ENCODE peak calls at places on chromosomes 16 and 17, in six cellular contexts. N is heart right ventricle, H is A673, D is neural progenitor cell, V is A549, R is left ventricle myocardium inferior. B is an unnamed sample. For H3K4me1, the result is how much of the 10 kb centered on the place peaks cover.

GRCh38 chr16:4360538-4361021 is 9.5 kb upstream of the PAM16 start:
- DNase-seq in H (peak), R (no peak), N (peak), D (peak), V (peak), B (no peak)

GRCh38 chr16:64951681-64952080 is 170.2 kb downstream of the CDH11 start:
- DNase-seq in H (no peak), D (no peak), R (no peak), N (no peak), V (peak), B (no peak)

GRCh38 chr16:29877266-29877961 is 14.4 kb upstream of the CDIPT start:
- DNase-seq in R (no peak), V (peak), N (no peak), D (peak), H (peak), B (no peak)

GRCh38 chr16:30902070-30902972 is 5.9 kb downstream of the CTF1 start:
- DNase-seq in N (peak), R (peak), H (peak), D (peak), V (peak), B (peak)

GRCh38 chr16:78045865-78046581 is 23.7 kb downstream of the CLEC3A start:
- DNase-seq in V (peak), D (peak), N (peak), R (peak), H (peak), B (peak)

GRCh38 chr17:74361613-74362391 is at the start of gene BTBD17:
- DNase-seq in V (peak), H (peak), D (peak), N (peak), R (peak), B (peak)

GRCh38 chr17:7989781-7990655 is 12.4 kb upstream of the GUCY2D start:
- DNase-seq in V (peak), D (peak), H (peak), N (peak), R (peak), B (peak)

GRCh38 chr17:34254651-34255380 is at the start of gene CCL2:
- DNase-seq in H (peak), V (peak), D (peak), R (peak), N (peak), B (peak)

GRCh38 chr16:57150682-57151330 is 35.0 kb downstream of the PSME3IP1 start:
- DNase-seq in D (no peak), R (no peak), V (no peak), N (no peak), H (no peak), B (no peak)

GRCh38 chr16:49921791-49922456 is 66.0 kb upstream of the ZNF423 start:
- DNase-seq in N (peak), R (peak), H (peak), D (peak), V (peak), B (peak)

GRCh38 chr17:7835818-7836595 is 2.0 kb downstream of the KDM6B start:
- DNase-seq in R (peak), N (peak), V (peak), D (peak), H (peak), B (peak)

GRCh38 chr16:84484579-84485254 is 19.7 kb downstream of the MEAK7 start:
- DNase-seq in N (peak), V (peak), R (peak), D (peak), H (peak), B (peak)

GRCh38 chr17:71628306-71628705 is 492.5 kb upstream of the SOX9 start:
- DNase-seq in V (no peak), R (no peak), N (no peak), D (no peak), H (no peak), B (no peak)
- H3K4me1 ChIP-seq in V (under half), R (under half), N (under half), D (under half), H (under half), B (under half)

GRCh38 chr17:60525624-60526514 is at the start of gene APPBP2:
- DNase-seq in V (peak), N (peak), H (peak), D (peak), R (peak), B (peak)
- H3K27ac ChIP-seq in V (peak), N (peak), H (peak), D (peak), R (peak), B (peak)

GRCh38 chr17:41524261-41524660 is 3.8 kb downstream of the KRT19 start:
- DNase-seq in D (no peak), R (no peak), H (no peak), N (no peak), V (no peak), B (peak)

GRCh38 chr17:41530062-41531048 is 2.2 kb upstream of the KRT19 start:
- DNase-seq in D (no peak), V (peak), R (no peak), H (no peak), N (no peak), B (peak)

GRCh38 chr17:41528959-41529353 is 848 bp upstream of the KRT19 start:
- DNase-seq in H (no peak), N (no peak), R (no peak), V (no peak), D (peak), B (peak)

GRCh38 chr17:41529491-41529915 is 1.4 kb upstream of the KRT19 start:
- DNase-seq in D (no peak), N (no peak), V (no peak), H (no peak), R (no peak), B (peak)

GRCh38 chr17:41527076-41528023 is 758 bp downstream of the KRT19 start:
- DNase-seq in R (no peak), D (peak), N (no peak), H (no peak), V (no peak), B (peak)
- H3K4me3 ChIP-seq in R (peak), D (peak), N (no peak), H (peak), V (peak), B (peak)

GRCh38 chr17:57540596-57540995 is 204.5 kb downstream of the CCDC182 start:
- DNase-seq in H (no peak), V (no peak), R (no peak), N (no peak), D (no peak), B (no peak)

GRCh38 chr17:57539528-57540301 is 205.4 kb downstream of the CCDC182 start:
- DNase-seq in V (no peak), D (no peak), H (no peak), N (no peak), R (no peak), B (no peak)

GRCh38 chr17:57542518-57542917 is 202.6 kb downstream of the CCDC182 start:
- DNase-seq in V (no peak), H (no peak), R (no peak), D (no peak), N (no peak), B (no peak)

GRCh38 chr17:57541472-57542394 is 203.4 kb downstream of the CCDC182 start:
- DNase-seq in N (peak), R (peak), V (peak), H (peak), D (no peak), B (peak)

DNA sequence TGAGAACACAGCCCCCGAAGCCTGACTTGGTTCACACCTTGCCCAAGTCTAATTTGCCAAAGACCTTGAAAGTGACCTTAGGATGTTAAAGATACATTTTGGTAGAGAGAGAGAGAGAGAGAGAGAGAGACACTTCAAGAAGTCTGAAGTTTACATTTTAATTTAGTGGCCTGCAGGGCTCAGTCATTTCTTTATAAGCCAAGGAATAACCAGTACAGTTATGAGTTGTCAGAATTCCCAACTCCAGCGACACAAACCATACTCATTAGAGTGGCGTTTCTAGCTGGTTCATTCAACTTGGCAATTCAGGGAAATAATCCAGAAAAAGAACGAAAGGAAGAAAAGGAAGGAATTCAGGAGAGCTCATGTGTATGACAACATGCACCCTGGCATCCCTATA is 204.1 kb downstream of the CCDC182 start:
- DNase-seq in V (no peak), R (no peak), H (no peak), D (no peak), N (no peak), B (no peak)
- H3K4me1 ChIP-seq in V (half or more), R (half or more), H (half or more), D (half or more), N (half or more), B (under half)

DNA sequence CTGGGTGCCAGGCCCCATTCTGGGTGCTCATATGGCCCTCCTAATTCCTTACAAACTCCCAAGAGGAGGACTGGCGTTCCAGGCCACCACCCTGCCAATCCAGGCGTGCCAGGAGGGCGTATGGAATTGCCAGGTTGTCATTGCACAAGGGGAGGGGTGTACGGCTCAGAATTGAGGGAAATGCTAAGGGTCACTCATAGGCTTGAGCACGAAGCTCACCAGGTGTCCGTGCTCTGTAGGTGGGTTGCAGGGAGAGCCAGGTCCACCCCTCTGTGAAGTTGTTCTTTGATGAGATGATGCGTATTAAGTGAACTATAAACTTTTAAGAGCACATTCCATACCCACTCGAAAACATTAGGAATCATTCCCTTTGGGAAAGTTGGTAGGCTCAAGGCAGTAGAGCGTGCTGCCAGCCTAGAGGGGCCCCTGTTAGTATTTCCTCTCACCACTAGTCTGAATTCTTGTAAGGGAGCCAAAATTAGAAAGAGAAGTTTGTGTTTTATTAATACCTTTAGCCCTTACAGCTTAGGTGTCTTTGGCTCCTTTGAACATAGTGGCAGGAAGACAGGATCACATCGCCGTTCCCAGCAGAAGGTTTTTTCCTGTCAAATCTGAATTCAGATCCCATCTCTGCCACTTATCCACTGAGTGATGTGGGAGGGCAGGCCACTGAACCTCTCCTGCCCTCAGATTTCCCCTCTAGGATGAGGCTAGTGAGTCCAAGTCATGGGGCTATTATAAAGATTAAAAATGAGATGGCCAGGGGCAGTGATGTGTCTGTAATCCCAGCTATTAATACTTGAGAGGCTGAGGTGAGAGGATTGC is 38.7 kb upstream of the NFAT5 start:
- DNase-seq in N (no peak), H (no peak), V (no peak), R (no peak), D (no peak), B (no peak)
- H3K27ac ChIP-seq in N (no peak), H (no peak), V (peak), R (no peak), D (no peak), B (no peak)

DNA sequence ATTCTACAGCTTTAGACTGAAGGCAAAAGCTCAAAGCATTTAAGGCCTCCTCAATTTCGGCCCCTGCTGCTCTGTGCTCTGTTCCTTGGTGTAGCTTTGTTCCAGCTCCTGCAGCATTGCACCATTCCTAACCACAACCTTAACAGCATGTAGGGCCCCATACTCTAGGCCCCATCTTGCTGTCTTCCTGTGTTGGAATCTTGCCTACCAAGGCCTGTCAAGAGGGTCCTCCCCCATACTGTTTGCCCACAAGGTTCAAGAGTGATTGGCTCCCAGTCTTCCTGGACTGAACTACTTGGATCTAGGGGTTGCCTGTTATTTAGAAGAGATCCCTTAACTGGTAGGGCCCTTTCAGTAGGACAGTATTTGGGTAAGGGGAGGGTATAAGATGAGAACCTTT is 26.8 kb downstream of the TRPV2 start:
- DNase-seq in N (no peak), H (no peak), V (no peak), R (no peak), D (peak), B (no peak)
- H3K4me3 ChIP-seq in N (no peak), H (peak), V (peak), R (no peak), D (no peak), B (no peak)

GRCh38 chr17:81043725-81044427 is 8.9 kb downstream of the BAIAP2 start:
- DNase-seq in V (peak), H (peak), D (peak), R (no peak), N (peak), B (no peak)

GRCh38 chr17:81044428-81044763 is 9.4 kb downstream of the BAIAP2 start:
- DNase-seq in V (no peak), H (no peak), N (no peak), R (no peak), D (no peak), B (no peak)

GRCh38 chr17:81046131-81046769 is 11.3 kb downstream of the BAIAP2 start:
- DNase-seq in R (no peak), D (no peak), H (no peak), V (no peak), N (no peak), B (no peak)

GRCh38 chr17:81045590-81046095 is 10.7 kb downstream of the BAIAP2 start:
- DNase-seq in D (no peak), N (no peak), H (no peak), R (no peak), V (no peak), B (no peak)

GRCh38 chr17:81044764-81045589 is 10.0 kb downstream of the BAIAP2 start:
- DNase-seq in D (no peak), N (peak), H (peak), V (peak), R (peak), B (peak)
- H3K4me1 ChIP-seq in D (under half), N (half or more), H (under half), V (under half), R (half or more), B (under half)